ENCODE peak calls at places on chromosomes 4 and X, in six cellular contexts. Y, F, X, E, U and B are unnamed samples. For H3K27me3, the result is how much of the 10 kb centered on the place peaks cover.

GRCh38 chrX:38627683-38628082 is 66.3 kb downstream of the TSPAN7 start:
- DNase-seq in Y (no peak), F (no peak), X (peak), E (no peak), U (no peak), B (no peak)

GRCh38 chr4:61298178-61298740 is 98.1 kb downstream of the ADGRL3 start:
- DNase-seq in Y (no peak), F (no peak), X (no peak), E (no peak), U (no peak), B (no peak)

GRCh38 chr4:150375025-150375424 is 206.9 kb upstream of the MAB21L2 start:
- DNase-seq in Y (no peak), F (no peak), X (no peak), E (no peak), U (no peak), B (no peak)

GRCh38 chr4:85861064-85861767 is 386.3 kb downstream of the ARHGAP24 start:
- DNase-seq in Y (no peak), F (no peak), X (no peak), E (no peak), U (no peak), B (no peak)

GRCh38 chrX:148928803-148929202 is 428.4 kb downstream of the AFF2 start:
- DNase-seq in Y (no peak), F (no peak), X (no peak), E (no peak), U (no peak), B (no peak)

GRCh38 chr4:78764498-78764961 is 11.6 kb upstream of the BMP2K start:
- DNase-seq in Y (no peak), F (no peak), X (no peak), E (no peak), U (no peak), B (no peak)

GRCh38 chrX:149286940-149287349 is 218.2 kb downstream of the IDS start:
- DNase-seq in Y (peak), F (peak), X (peak), E (no peak), U (no peak), B (no peak)

GRCh38 chr4:22897520-22898108 is 204.9 kb downstream of the GBA3 start:
- DNase-seq in Y (no peak), F (no peak), X (peak), E (no peak), U (no peak), B (no peak)

GRCh38 chr4:931194-931959 is 739 bp downstream of the GAK start:
- DNase-seq in Y (no peak), F (no peak), X (peak), E (no peak), U (no peak), B (no peak)

GRCh38 chr4:929970-930625 is 2.0 kb downstream of the GAK start:
- DNase-seq in Y (no peak), F (no peak), X (no peak), E (no peak), U (no peak), B (no peak)

GRCh38 chr4:930827-931193 is 1.3 kb downstream of the GAK start:
- DNase-seq in Y (no peak), F (no peak), X (peak), E (no peak), U (no peak), B (no peak)

GRCh38 chr4:932713-933070 is 432 bp downstream of the TMEM175 start:
- DNase-seq in Y (no peak), F (no peak), X (no peak), E (no peak), U (no peak), B (no peak)

DNA sequence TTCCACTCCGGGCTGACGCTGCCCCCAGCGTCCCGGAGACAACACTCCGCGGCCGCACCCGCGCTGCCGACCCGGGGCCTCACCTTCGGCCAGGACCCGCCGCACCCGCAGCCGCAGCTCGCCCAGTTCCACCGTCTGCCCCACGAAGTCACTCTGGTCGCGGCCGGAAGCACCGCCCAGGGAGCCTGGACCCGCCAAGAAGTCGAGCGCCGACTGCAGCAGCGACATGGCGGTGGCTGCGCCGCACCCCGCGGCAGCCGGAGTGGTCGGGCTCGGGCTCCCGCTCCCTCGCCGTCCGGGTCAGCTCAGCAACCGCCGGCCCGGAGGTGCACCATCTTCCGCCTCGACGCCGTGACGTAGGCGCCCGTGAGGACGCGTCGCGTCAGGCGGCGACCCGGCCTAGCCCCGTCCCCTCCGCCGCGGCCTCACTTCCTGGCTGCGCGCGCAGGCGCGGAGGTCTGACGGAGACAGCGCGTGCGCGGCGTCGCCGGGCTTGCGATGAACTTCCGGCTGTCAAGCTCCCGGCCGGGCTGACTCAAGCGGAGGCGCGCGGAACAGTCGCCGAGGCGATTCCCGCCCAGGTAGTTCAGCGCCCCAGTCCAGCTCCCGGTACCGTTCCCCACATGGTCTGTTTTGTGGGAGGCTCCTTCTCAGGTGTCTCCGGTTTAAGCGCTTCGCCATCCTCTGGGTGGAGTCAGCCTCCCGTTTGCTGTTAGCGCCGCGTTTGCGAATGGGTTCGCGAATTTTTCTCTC is at the start of the genes GAK and TMEM175:
- DNase-seq in Y (peak), F (peak), X (peak), E (peak), U (peak), B (peak)
- TF ChIP-seq POLR2A in Y (peak), F (no peak), X (peak), E (peak), U (peak), B (peak)

DNA sequence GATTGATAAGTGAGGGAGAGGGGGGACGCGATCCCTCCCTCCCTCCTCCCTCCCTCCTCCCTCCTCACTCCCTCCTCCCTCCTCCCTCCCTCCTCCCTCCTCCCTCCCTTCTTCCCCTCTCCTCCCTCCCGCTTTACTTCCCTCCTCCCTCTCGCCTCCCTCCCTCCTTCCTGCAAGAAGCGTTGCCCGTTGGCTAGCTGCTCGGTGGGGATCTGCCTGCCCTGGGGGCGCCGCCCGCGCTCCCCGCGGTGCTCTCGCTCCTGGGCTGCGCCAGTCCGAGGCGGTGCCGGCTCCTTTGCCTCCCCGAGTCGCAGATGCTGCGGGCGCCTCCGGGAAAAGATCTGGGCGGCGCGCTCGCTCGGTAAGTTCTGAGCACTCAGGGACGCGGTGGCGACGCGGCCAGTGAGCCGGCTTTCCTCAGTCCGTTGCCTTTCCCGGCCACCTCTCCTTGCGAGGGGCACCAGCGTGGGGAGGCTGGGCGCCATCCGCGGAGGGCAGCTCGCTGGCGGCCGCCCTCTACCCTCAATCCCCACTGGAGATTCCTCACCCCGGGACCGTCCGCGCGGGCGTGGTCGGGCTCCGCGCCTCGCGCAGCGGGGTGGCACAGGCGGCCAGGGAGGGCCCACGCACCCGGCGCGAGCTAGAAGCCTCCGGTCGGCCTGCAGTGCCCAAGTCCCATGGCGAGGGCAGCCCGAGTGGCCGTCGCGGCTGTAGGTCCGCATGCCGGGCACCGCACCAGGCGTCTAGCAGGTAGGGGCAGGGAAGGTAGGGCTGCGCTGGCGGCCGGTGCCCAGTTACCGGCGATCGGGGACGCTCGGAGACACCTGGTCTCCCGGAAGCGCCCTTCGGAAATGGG is at the start of gene SLITRK2:
- DNase-seq in Y (no peak), F (peak), X (no peak), E (peak), U (no peak), B (no peak)
- H3K27me3 ChIP-seq in Y (under half), F (under half), X (under half), E (under half), U (under half), B (under half)

GRCh38 chr4:109708990-109709389 is 5.7 kb upstream of the CASP6 start:
- DNase-seq in Y (no peak), F (no peak), X (no peak), E (no peak), U (no peak), B (no peak)
- TF ChIP-seq POLR2A in Y (no peak), F (no peak), X (no peak), E (no peak), U (no peak), B (no peak)

DNA sequence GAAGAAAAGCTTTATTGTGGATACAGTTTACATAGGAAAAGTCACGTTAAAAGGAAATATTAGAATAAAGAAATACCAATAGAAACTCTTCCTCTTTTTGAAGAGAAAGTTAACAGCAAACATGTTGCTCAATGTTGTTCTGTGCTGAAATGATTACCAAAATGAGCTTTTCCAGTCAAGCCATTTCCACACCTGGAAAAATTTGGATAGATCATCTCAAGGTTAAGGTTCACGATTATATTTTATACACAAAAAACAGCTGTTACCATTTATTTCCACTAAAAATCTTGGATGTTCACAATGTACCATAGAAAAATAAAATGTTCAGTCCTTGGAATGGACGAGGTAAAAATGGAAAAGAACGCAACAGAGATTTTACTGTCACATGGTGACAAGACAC is 218.7 kb downstream of the SCFD2 start:
- DNase-seq in Y (no peak), F (no peak), X (no peak), E (no peak), U (no peak), B (no peak)
- H3K27me3 ChIP-seq in Y (under half), F (under half), X (under half), E (under half), U (under half), B (under half)

DNA sequence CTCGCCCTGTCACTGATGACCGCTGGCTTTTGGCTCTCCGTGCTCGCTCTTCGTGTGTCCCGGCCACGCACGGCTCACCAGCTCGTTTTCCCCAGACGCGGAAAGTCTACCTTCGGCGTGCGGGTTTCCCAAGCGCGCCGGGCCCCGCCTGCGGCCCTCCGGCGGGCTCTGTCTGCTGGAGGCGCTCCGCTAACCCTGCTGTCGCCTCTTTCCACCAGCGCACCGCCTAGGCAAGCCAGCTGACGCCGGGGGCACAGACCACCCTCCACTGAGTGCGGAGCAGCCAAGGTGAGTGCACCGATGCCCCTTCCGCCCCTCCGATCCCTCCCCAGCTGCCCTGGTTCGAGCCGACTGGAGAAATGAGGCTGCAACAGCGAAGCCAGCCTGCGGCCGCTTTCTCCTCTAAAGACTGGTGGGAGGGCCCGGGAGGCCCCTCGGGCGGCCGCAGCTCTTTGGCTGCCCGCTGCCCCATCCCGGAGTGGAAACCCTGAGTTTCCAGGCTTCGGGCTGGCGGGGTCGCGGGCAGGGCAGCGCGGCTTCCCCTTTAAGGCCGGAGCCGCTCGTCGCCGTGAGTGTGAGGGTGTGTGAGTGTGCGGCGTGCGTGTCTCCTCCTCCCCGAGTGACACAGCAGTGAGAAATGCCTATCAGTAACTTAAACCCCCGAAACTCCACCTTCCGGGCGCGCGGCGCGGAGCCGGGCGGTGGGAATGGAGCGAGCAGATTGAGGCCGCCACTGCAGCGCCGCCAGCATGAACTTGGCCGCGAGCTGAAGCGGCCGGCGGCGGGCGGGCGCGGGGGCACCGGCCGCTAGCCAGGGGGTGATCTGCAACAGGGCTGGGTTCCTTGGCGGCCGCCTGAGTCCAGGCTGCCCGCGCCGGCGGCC is at the start of gene MAMLD1:
- DNase-seq in Y (peak), F (peak), X (peak), E (peak), U (peak), B (peak)
- TF ChIP-seq POLR2A in Y (no peak), F (peak), X (peak), E (peak), U (peak), B (peak)

GRCh38 chrX:125203737-125204578 is 115.7 kb upstream of the TEX13C start:
- DNase-seq in Y (no peak), F (peak), X (no peak), E (peak), U (no peak), B (no peak)

GRCh38 chrX:125205084-125205917 is 114.4 kb upstream of the TEX13C start:
- DNase-seq in Y (no peak), F (peak), X (peak), E (peak), U (no peak), B (peak)

GRCh38 chrX:125202486-125203378 is 116.9 kb upstream of the TEX13C start:
- DNase-seq in Y (no peak), F (peak), X (no peak), E (peak), U (no peak), B (no peak)

GRCh38 chrX:125203379-125203736 is 116.3 kb upstream of the TEX13C start:
- DNase-seq in Y (no peak), F (peak), X (no peak), E (no peak), U (no peak), B (no peak)

DNA sequence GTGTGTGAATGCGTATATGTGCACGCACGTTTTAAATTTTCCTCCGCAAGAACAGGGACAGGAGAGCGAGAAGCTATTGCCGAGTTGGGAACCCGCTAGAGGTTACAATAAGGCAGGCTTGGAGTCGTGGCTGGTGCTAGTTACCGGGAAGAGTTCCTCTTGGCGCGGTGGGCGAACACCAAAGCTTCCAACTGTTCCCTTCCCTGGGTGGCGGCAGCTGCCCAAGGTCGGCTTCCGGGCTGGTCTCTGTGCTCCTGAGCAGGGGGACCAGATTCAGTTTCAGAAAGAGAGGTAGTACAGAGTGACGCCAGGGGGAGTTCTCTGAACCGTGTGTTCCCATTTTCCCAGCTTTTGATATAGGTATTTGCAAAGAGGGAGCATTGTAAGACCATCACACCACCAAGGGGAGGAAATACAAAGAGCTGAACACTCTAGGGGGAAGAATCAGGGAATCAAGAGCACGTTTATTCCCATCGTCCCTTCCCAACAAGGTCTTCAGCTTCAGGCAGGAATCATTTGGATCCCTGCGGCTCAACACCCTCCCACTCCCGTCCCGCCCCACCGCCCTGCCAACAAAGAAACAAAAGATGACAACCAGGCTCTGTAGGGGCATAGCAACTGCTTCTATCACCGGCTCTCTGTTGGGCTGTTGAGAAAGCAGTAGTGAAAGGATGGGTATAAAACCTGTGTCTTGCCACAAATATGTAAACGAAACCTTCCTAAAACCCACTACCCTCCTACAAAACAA is 113.6 kb upstream of the TEX13C start:
- DNase-seq in Y (no peak), F (peak), X (no peak), E (peak), U (no peak), B (peak)
- H3K27me3 ChIP-seq in Y (under half), F (under half), X (under half), E (under half), U (under half), B (under half)

GRCh38 chr4:10182446-10183424 is 66.1 kb upstream of the WDR1 start:
- DNase-seq in Y (no peak), F (no peak), X (no peak), E (no peak), U (no peak), B (no peak)
- TF ChIP-seq POLR2A in Y (no peak), F (no peak), X (no peak), E (no peak), U (no peak), B (no peak)

DNA sequence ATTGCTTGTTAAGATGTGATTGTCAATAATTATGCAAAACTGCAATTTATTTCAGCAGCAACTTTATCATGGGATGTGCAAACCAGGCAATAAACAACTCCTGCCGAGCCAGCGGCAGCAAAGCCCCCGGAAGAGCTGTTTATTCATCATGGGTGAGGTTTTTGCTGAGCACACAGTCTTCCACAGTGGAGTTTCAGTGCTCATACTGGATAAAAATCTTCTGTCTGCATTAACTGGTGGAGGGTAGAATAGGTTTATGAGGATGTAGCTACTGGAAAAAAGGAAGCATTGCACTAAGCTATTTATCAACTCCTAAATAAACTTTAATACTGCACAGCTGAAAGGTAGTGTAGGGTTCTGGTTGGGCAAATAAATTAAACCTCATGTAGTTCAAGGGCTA is 557.4 kb upstream of the FTHL17 start:
- DNase-seq in Y (no peak), F (no peak), X (no peak), E (no peak), U (no peak), B (no peak)
- H3K27me3 ChIP-seq in Y (under half), F (under half), X (under half), E (under half), U (under half), B (under half)

GRCh38 chrX:153944140-153944799 is at the start of gene RENBP:
- DNase-seq in Y (peak), F (peak), X (peak), E (no peak), U (no peak), B (no peak)

GRCh38 chrX:153946910-153947769 is 2.7 kb upstream of the RENBP start:
- DNase-seq in Y (peak), F (peak), X (peak), E (no peak), U (peak), B (peak)

GRCh38 chrX:153944800-153945150 is 332 bp upstream of the RENBP start:
- DNase-seq in Y (no peak), F (no peak), X (no peak), E (no peak), U (no peak), B (no peak)

GRCh38 chrX:153948002-153948466 is 3.6 kb upstream of the RENBP start:
- DNase-seq in Y (no peak), F (no peak), X (no peak), E (no peak), U (no peak), B (no peak)

GRCh38 chrX:153945956-153946909 is 1.8 kb upstream of the RENBP start:
- DNase-seq in Y (no peak), F (no peak), X (no peak), E (no peak), U (no peak), B (no peak)
- TF ChIP-seq POLR2A in Y (no peak), F (no peak), X (no peak), E (no peak), U (no peak), B (no peak)